ENCODE peak calls at places on chromosome 12, in four cellular contexts. O is astrocyte, L is trophoblast cell, T is HCT116. S is an unnamed sample.

GRCh38 chr12:124909831-124910560 is 4.5 kb downstream of the UBC start:
- DNase-seq in O (peak; percentile 35), L (peak; percentile 69), T (no peak), S (peak; percentile 75)

GRCh38 chr12:3490848-3491382 is at the start of gene PRMT8:
- DNase-seq in O (no peak), L (no peak), T (no peak), S (peak; percentile 54)

GRCh38 chr12:104505095-104505819 is 48.5 kb downstream of the CHST11 start:
- DNase-seq in O (no peak), L (no peak), T (no peak), S (no peak)

GRCh38 chr12:57498571-57498970 is 10.7 kb downstream of the MARS1 start:
- DNase-seq in O (no peak), L (no peak), T (no peak), S (no peak)

GRCh38 chr12:22100952-22101748 is 55.1 kb downstream of the CMAS start:
- DNase-seq in O (peak; percentile 47), L (peak; percentile 54), T (peak; percentile 18), S (peak; percentile 73)

GRCh38 chr12:31386364-31386777 is 60.4 kb upstream of the SINHCAF start:
- DNase-seq in O (no peak), L (no peak), T (no peak), S (no peak)

GRCh38 chr12:18752947-18753346 is 15.0 kb downstream of the CAPZA3 start:
- DNase-seq in O (no peak), L (no peak), T (no peak), S (no peak)

GRCh38 chr12:108349245-108349644 is 10.1 kb upstream of the CMKLR1 start:
- DNase-seq in O (no peak), L (no peak), T (no peak), S (no peak)

DNA sequence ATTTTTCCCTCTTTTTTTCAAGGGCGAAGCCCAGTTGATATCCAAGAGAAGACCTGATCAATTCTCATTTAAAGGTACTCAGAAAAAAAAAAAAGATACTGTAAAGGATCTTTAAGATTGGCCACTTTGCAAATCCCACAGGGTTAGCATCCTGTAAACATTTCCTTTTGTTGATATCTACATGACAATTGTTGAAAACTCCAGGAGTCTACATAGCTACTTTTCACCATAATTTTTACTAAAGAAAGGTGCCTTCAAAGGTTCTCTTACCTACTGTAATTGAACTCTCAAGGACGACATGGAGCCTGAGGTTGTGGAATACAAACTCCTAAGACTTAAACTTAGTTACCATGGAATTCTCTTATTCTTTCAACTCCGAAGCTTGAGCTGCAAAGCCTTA is 125.5 kb downstream of the HECTD4 start:
- DNase-seq in O (no peak), L (no peak), T (no peak), S (no peak)
- H3K9ac ChIP-seq in O (no peak overlapping the region), L (no peak overlapping the region), T (no peak overlapping the region), S (no peak overlapping the region)

GRCh38 chr12:7646178-7646475 is 19.6 kb downstream of the APOBEC1 start:
- DNase-seq in O (no peak), L (no peak), T (no peak), S (no peak)
- H3K4me2 ChIP-seq in O (no peak overlapping the region), L (no peak overlapping the region), T (no peak overlapping the region), S (no peak overlapping the region)

DNA sequence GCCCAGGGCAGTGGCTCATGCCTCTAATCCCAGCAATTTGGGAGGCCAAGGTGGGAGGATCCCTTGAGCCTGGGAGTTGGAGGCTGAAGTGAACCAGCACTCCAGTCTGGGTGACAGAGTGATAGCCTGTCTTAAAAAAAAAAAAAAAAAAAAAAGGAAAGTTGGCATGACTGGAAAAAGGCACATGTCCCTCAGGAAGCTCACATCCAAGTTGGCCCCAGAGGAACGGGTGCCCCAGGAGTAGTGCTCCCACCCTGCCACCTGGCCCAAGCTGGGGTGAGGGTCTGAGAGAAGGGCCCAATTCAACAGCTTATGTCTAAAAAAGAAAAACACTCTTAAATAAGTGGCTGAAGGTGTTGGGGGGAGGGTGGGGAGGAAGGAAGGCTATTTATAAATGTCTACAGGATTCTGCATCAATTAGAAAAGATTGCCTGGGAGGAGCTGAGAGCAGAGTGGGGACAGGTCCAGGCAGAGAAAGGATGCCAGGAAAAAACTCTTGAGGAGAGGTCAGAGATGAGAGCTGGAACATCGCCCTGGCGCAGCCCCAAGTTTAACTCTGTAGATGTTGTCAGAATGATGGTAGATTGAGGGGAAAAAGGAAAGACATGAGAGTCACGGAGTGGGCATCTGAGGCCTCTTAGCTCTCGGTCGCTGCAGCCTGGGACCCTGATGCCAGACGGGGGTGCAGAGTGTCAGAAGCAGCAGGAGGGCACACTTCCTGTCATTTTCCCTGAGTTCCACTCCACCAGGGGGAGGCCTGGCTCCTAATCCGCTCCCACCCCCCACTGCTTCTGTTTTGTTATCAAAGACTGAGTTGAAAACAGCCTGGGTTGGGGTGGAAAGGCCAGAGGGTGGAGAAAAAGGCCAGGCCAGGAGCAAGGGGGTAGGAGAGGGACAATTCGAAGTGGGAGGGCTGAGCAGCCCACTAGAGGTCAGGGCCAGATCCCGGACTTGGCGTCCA is 7.3 kb downstream of the SPRYD3 start:
- DNase-seq in O (peak; percentile 49), L (no peak), T (no peak), S (no peak)
- H3K9ac ChIP-seq in O (peak overlapping the region; percentile 26), L (no peak overlapping the region), T (no peak overlapping the region), S (no peak overlapping the region)

DNA sequence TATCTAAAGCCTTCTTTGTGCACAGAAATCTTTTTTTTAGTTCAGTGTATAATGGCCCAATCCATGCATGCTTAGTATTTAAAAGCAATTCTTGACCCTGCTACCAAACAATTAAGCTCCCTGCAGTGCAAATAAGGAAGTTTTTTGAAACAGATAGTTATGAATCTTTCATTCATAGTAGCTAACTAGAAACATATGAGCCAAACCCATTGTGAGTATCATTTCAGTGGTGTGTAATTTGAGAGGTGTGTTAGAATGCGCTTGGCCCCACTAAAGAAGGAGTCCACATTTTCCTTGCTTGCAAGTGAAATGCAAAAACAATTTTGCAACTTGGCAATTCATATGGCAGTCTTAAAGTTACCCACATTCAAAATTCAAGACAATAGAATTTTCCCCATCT is 14.4 kb downstream of the EPS8 start:
- DNase-seq in O (peak; percentile 40), L (no peak), T (no peak), S (no peak)
- H3K4me2 ChIP-seq in O (no peak overlapping the region), L (no peak overlapping the region), T (no peak overlapping the region), S (no peak overlapping the region)

GRCh38 chr12:49868952-49869815 is 26.3 kb upstream of the BCDIN3D start:
- DNase-seq in O (peak; percentile 97), L (peak; percentile 97), T (no peak), S (no peak)
- H3K9ac ChIP-seq in O (no peak overlapping the region), L (no peak overlapping the region), T (no peak overlapping the region), S (no peak overlapping the region)